ENCODE peak calls at places on chromosomes 5 and 9, in eight cellular contexts. Z is suprapubic skin; P is keratinocyte; B is stomach; H is CD8-positive, alpha-beta T cell; Q is IMR-90; V is H9; W is mucosa of descending colon. E is an unnamed sample.
A peak's percentile ranks its signal among the peaks of the same experiment; 100 is the strongest.

GRCh38 chr5:40480392-40480791 is 199.3 kb upstream of the PTGER4 start:
- DNase-seq in V (no peak), P (no peak), B (no peak), W (no peak), H (no peak), Z (no peak), Q (no peak), E (no peak)

GRCh38 chr9:127858041-127858512 is 3.6 kb upstream of the ENG start:
- DNase-seq in V (no peak), W (no peak), Q (no peak), B (no peak), H (no peak), Z (no peak), P (no peak), E (no peak)

GRCh38 chr5:45694255-45694834 is 1.8 kb downstream of the HCN1 start:
- DNase-seq in Z (no peak), Q (no peak), B (no peak), P (no peak), H (no peak), V (no peak), W (no peak), E (peak; percentile 50)

GRCh38 chr5:57422993-57423392 is 59.6 kb downstream of the ACTBL2 start:
- DNase-seq in W (no peak), V (no peak), H (no peak), Q (no peak), B (no peak), P (no peak), Z (no peak), E (no peak)

GRCh38 chr5:90356612-90357011 is 52.9 kb downstream of the CETN3 start:
- DNase-seq in W (no peak), P (no peak), Q (no peak), V (no peak), Z (no peak), H (no peak), B (no peak), E (no peak)

GRCh38 chr9:91285729-91286353 is 75.9 kb downstream of the AUH start:
- DNase-seq in Z (no peak), B (no peak), W (no peak), V (no peak), Q (peak; percentile 54), P (no peak), H (no peak), E (no peak)

GRCh38 chr5:65883461-65883860 is 42.9 kb upstream of the ERBIN start:
- DNase-seq in B (no peak), Z (no peak), W (no peak), V (no peak), Q (no peak), P (no peak), H (no peak), E (no peak)

GRCh38 chr9:96158909-96159575 is 142.9 kb downstream of the HSD17B3 start:
- DNase-seq in W (no peak), P (no peak), V (no peak), Q (no peak), H (no peak), B (no peak), Z (no peak), E (no peak)

GRCh38 chr5:102863764-102864560 is 108.9 kb downstream of the PAM start:
- DNase-seq in V (no peak), Z (no peak), W (no peak), Q (peak; percentile 10), B (no peak), P (no peak), H (no peak), E (no peak)

GRCh38 chr9:124415852-124416484 is 726 bp upstream of the PSMB7 start:
- DNase-seq in Z (no peak), Q (no peak), W (no peak), B (no peak), H (no peak), P (no peak), V (peak; percentile 69), E (peak; percentile 79)

GRCh38 chr9:127735530-127736176 is 559 bp upstream of the TOR2A start:
- DNase-seq in B (no peak), V (no peak), W (no peak), P (no peak), H (no peak), Q (no peak), Z (no peak), E (no peak)

GRCh38 chr9:30198463-30199309 is 2185.8 kb upstream of the ACO1 start:
- DNase-seq in Q (no peak), V (peak; percentile 37), P (no peak), Z (no peak), B (no peak), W (no peak), H (no peak), E (no peak)

GRCh38 chr9:4548796-4549725 is 58.8 kb downstream of the SLC1A1 start:
- DNase-seq in V (peak; percentile 79), Q (no peak), W (no peak), H (no peak), P (no peak), B (no peak), Z (no peak), E (peak; percentile 92)

GRCh38 chr5:116032094-116032517 is at the start of gene ARL14EPL:
- DNase-seq in H (peak; percentile 30), B (peak; percentile 35), P (no peak), Z (no peak), Q (peak; percentile 92), W (no peak), V (no peak), E (no peak)

GRCh38 chr9:535356-535755 is 306.1 kb upstream of the DMRT1 start:
- DNase-seq in P (no peak), Z (no peak), B (no peak), W (no peak), Q (no peak), H (no peak), V (no peak), E (no peak)

GRCh38 chr9:530681-531080 is 310.8 kb upstream of the DMRT1 start:
- DNase-seq in Q (peak; percentile 2), W (no peak), V (no peak), B (no peak), H (no peak), Z (no peak), P (no peak), E (no peak)

GRCh38 chr9:532707-533106 is 308.8 kb upstream of the DMRT1 start:
- DNase-seq in Z (no peak), B (peak; percentile 45), H (no peak), P (no peak), W (no peak), V (no peak), Q (no peak), E (no peak)

GRCh38 chr9:536597-537511 is 304.6 kb upstream of the DMRT1 start:
- DNase-seq in W (no peak), B (no peak), Z (no peak), V (no peak), Q (no peak), P (no peak), H (no peak), E (no peak)

GRCh38 chr9:534886-535285 is 306.6 kb upstream of the DMRT1 start:
- DNase-seq in B (peak; percentile 57), Q (no peak), Z (no peak), V (no peak), H (no peak), P (no peak), W (no peak), E (no peak)
- H3K4me1 ChIP-seq in B (no peaks in the 10 kb centered on the region), Q (no peaks in the 10 kb centered on the region), Z (peaks cover 41% of the 10 kb centered on the region), V (peaks cover 11% of the 10 kb centered on the region), H (no peaks in the 10 kb centered on the region), P (peaks cover 42% of the 10 kb centered on the region), W (peaks cover 14% of the 10 kb centered on the region), E (peaks cover 11% of the 10 kb centered on the region)

DNA sequence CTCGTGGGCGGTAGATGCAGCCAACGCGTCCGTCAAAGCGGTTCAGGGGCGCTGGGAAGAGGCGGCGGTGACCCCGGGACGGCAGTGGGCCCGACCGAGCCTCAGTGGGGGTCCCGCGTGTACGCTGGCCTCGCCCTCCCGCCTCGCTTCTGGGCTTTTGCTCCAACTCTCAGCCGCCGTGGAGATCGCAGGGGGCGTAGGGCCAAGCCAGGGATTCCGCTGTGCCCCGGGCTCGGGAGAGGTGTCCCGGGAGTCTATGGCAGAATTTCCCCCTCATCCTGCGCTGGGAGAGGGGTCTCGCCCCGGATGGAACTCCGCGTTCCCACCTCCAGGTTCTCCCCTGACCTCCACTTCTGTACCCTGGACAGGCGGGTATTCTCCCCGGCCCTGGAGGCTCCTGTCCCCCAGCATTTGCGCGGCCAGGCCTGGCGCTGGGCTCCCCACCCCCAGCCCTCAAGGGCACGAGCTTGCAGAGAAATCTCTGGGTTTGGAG is 131.9 kb downstream of the MRPL36 start:
- DNase-seq in H (no peak), Q (no peak), V (peak; percentile 39), P (no peak), W (no peak), B (no peak), Z (no peak), E (peak; percentile 71)
- TF ChIP-seq CTCF in H (no peak), Q (no peak), V (no peak), P (no peak), W (no peak), B (no peak), Z (no peak), E (no peak)

DNA sequence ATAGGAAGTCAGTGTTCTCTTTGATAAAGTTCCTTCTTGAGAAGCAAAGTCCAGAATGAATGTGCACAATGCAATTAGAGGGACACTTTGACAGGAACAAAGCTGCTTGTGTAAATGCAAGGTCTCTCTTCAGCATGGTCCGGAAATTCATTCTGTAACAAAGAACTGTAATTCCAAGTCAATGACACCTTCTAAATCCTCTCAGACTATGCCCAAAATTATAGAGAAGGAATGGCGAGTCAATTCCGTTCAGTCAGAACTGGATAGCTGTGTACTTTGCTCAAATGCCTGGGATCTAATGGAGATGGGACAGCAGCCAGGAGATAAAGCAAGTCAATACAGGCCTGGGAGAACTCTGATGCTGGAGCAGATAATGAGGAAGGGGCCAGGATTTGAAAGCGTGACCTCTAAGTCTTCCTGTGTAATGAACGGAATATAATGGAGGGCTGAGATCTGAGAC is 96.4 kb upstream of the SPRY4 start:
- DNase-seq in Q (no peak), B (no peak), P (no peak), V (no peak), Z (no peak), W (no peak), H (no peak), E (no peak)
- H3K4me1 ChIP-seq in Q (peaks cover 7% of the 10 kb centered on the region), B (peaks cover 4% of the 10 kb centered on the region), P (peaks cover 20% of the 10 kb centered on the region), V (peaks cover 1% of the 10 kb centered on the region), Z (peaks cover 2% of the 10 kb centered on the region), W (no peaks in the 10 kb centered on the region), H (peaks cover 31% of the 10 kb centered on the region), E (peaks cover 13% of the 10 kb centered on the region)

GRCh38 chr9:86638109-86638508 is 283.9 kb upstream of the TUT7 start:
- DNase-seq in B (no peak), W (no peak), Q (no peak), H (no peak), V (no peak), Z (no peak), P (no peak), E (no peak)

GRCh38 chr9:86639287-86639686 is 285.1 kb upstream of the TUT7 start:
- DNase-seq in Z (no peak), V (no peak), B (no peak), W (no peak), H (no peak), P (no peak), Q (no peak), E (no peak)

GRCh38 chr9:86641970-86642369 is 287.8 kb upstream of the TUT7 start:
- DNase-seq in Z (no peak), B (no peak), H (no peak), P (no peak), V (no peak), W (no peak), Q (no peak), E (no peak)

GRCh38 chr9:86637515-86637914 is 283.3 kb upstream of the TUT7 start:
- DNase-seq in B (peak; percentile 27), H (no peak), P (no peak), W (no peak), Q (peak; percentile 39), Z (no peak), V (peak; percentile 83), E (peak; percentile 93)

GRCh38 chr9:86639899-86640379 is 285.7 kb upstream of the TUT7 start:
- DNase-seq in H (no peak), Z (no peak), P (no peak), W (no peak), B (peak; percentile 34), Q (no peak), V (no peak), E (peak; percentile 61)
- TF ChIP-seq CTCF in H (no peak), Z (no peak), P (peak; percentile 45), W (no peak), B (no peak), Q (no peak), V (peak; percentile 41), E (peak; percentile 67)

E was measured in endodermal cell.